ENCODE peak calls at places on chromosomes 4 and X, in five cellular contexts. P is amniotic stem cell, G is HEK293T, X is A172, Y is lower lobe of right lung. F is an unnamed sample.

GRCh38 chr4:84258905-84259830 is 239.9 kb downstream of the NKX6-1 start:
- DNase-seq in P (no peak), G (peak), X (peak), Y (no peak), F (no peak)

GRCh38 chrX:69362889-69363288 is 141.2 kb upstream of the NALF2 start:
- DNase-seq in P (no peak), G (no peak), X (no peak), Y (no peak), F (no peak)

GRCh38 chr4:54063224-54063623 is 1.2 kb downstream of the CHIC2 start:
- DNase-seq in P (peak), G (no peak), X (no peak), Y (no peak), F (no peak)

GRCh38 chr4:111128327-111128726 is 505.4 kb upstream of the PITX2 start:
- DNase-seq in P (no peak), G (no peak), X (no peak), Y (no peak), F (no peak)

GRCh38 chr4:73674451-73674919 is 54.2 kb upstream of the RASSF6 start:
- DNase-seq in P (no peak), G (no peak), X (no peak), Y (no peak), F (no peak)

GRCh38 chr4:76995776-76996175 is 46.2 kb downstream of the SEPTIN11 start:
- DNase-seq in P (no peak), G (no peak), X (no peak), Y (no peak), F (no peak)

GRCh38 chrX:50643525-50644137 is 170.4 kb downstream of the SHROOM4 start:
- DNase-seq in P (no peak), G (no peak), X (no peak), Y (no peak), F (no peak)

GRCh38 chrX:129779747-129780146 is at the start of gene SASH3:
- DNase-seq in P (no peak), G (no peak), X (no peak), Y (peak), F (no peak)

GRCh38 chr4:98508825-98509539 is 149.4 kb downstream of the TSPAN5 start:
- DNase-seq in P (no peak), G (peak), X (no peak), Y (no peak), F (peak)

GRCh38 chrX:54452920-54453319 is 12.7 kb downstream of the TSR2 start:
- DNase-seq in P (no peak), G (peak), X (no peak), Y (no peak), F (peak)

GRCh38 chr4:136183513-136183912 is 1348.8 kb downstream of the PCDH18 start:
- DNase-seq in P (no peak), G (no peak), X (no peak), Y (no peak), F (no peak)

GRCh38 chrX:107716816-107717700 is 58.5 kb downstream of the TSC22D3 start:
- DNase-seq in P (peak), G (peak), X (peak), Y (peak), F (peak)

GRCh38 chr4:180642732-180643131 is 1600.5 kb upstream of the TENM3 start:
- DNase-seq in P (no peak), G (no peak), X (no peak), Y (no peak), F (no peak)

GRCh38 chr4:174538123-174538875 is 16.0 kb upstream of the HPGD start:
- DNase-seq in P (no peak), G (no peak), X (no peak), Y (no peak), F (no peak)

GRCh38 chr4:139656614-139657486 is 8.8 kb upstream of the MGST2 start:
- DNase-seq in P (peak), G (peak), X (peak), Y (peak), F (peak)

GRCh38 chrX:56113785-56114436 is 118.2 kb upstream of the KLF8 start:
- DNase-seq in P (no peak), G (no peak), X (no peak), Y (no peak), F (no peak)

GRCh38 chr4:184983660-184984356 is 34.5 kb upstream of the HELT start:
- DNase-seq in P (no peak), G (peak), X (peak), Y (peak), F (peak)

GRCh38 chrX:22202251-22202650 is 70.5 kb upstream of the CBLL2 start:
- DNase-seq in P (no peak), G (no peak), X (no peak), Y (no peak), F (no peak)

GRCh38 chr4:89158884-89159503 is 47.7 kb downstream of the TIGD2 start:
- DNase-seq in P (no peak), G (peak), X (peak), Y (no peak), F (peak)

GRCh38 chr4:140595065-140595464 is 26.3 kb upstream of the UCP1 start:
- DNase-seq in P (no peak), G (peak), X (no peak), Y (no peak), F (peak)

GRCh38 chrX:68536884-68537283 is 38.0 kb downstream of the YIPF6 start:
- DNase-seq in P (no peak), G (no peak), X (no peak), Y (no peak), F (no peak)

GRCh38 chrX:56783450-56783831 is 54.4 kb downstream of the NBDY start:
- DNase-seq in P (no peak), G (no peak), X (no peak), Y (no peak), F (peak)

GRCh38 chrX:112785323-112785722 is 55.3 kb downstream of the AMOT start:
- DNase-seq in P (no peak), G (no peak), X (no peak), Y (no peak), F (no peak)

GRCh38 chr4:156038772-156039171 is 85.1 kb upstream of the CTSO start:
- DNase-seq in P (no peak), G (no peak), X (no peak), Y (no peak), F (no peak)

GRCh38 chr4:6501171-6501570 is 28.8 kb upstream of the PPP2R2C start:
- DNase-seq in P (no peak), G (no peak), X (no peak), Y (no peak), F (no peak)

GRCh38 chr4:55214172-55214571 is 88.8 kb upstream of the KDR start:
- DNase-seq in P (no peak), G (no peak), X (peak), Y (no peak), F (no peak)

GRCh38 chr4:163295138-163295537 is 37.3 kb downstream of the NPY1R start:
- DNase-seq in P (no peak), G (no peak), X (no peak), Y (no peak), F (no peak)

GRCh38 chr4:142324572-142324971 is 521.5 kb downstream of the INPP4B start:
- DNase-seq in P (no peak), G (no peak), X (no peak), Y (no peak), F (no peak)

GRCh38 chr4:61425315-61425714 is 225.2 kb downstream of the ADGRL3 start:
- DNase-seq in P (no peak), G (no peak), X (no peak), Y (no peak), F (no peak)

GRCh38 chr4:143286733-143287570 is 49.7 kb upstream of the GAB1 start:
- DNase-seq in P (peak), G (no peak), X (no peak), Y (no peak), F (no peak)

GRCh38 chr4:99029852-99030251 is 34.3 kb downstream of the METAP1 start:
- DNase-seq in P (no peak), G (no peak), X (no peak), Y (no peak), F (no peak)

GRCh38 chr4:15488658-15489470 is 19.2 kb downstream of the CC2D2A start:
- DNase-seq in P (peak), G (no peak), X (no peak), Y (no peak), F (no peak)

F was measured in cerebellar cortex.